ENCODE peak calls at places on chromosomes 3 and 15, in seven cellular contexts. L is mesenchymal stem cell, B is GM23248, O is iPS DF 6.9, C is dorsolateral prefrontal cortex, R is HCT116, I is heart right ventricle. P is an unnamed sample.
A peak's percentile ranks its signal among the peaks of the same experiment; 100 is the strongest.

GRCh38 chr3:8987673-8988655 is 24.7 kb upstream of the RAD18 start:
- DNase-seq in L (peak; percentile 61), B (peak; percentile 76), O (peak; percentile 70), C (peak; percentile 83), R (peak; percentile 32), I (peak; percentile 60), P (peak; percentile 54)

GRCh38 chr3:39754549-39754948 is 54.9 kb upstream of the MYRIP start:
- DNase-seq in L (no peak), B (no peak), O (no peak), C (no peak), R (no peak), I (no peak), P (no peak)

GRCh38 chr3:122003596-122003995 is 18.5 kb downstream of the ILDR1 start:
- DNase-seq in L (no peak), B (no peak), O (no peak), C (no peak), R (no peak), I (no peak), P (no peak)

GRCh38 chr15:57591822-57592367 is at the start of gene MYZAP:
- DNase-seq in L (peak; percentile 4), B (peak; percentile 68), O (no peak), C (no peak), R (no peak), I (peak; percentile 74), P (peak; percentile 28)

GRCh38 chr3:29426302-29427226 is 145.7 kb downstream of the RBMS3 start:
- DNase-seq in L (no peak), B (no peak), O (no peak), C (no peak), R (no peak), I (no peak), P (no peak)

GRCh38 chr3:27978440-27978839 is 256.3 kb upstream of the EOMES start:
- DNase-seq in L (no peak), B (peak; percentile 42), O (no peak), C (no peak), R (no peak), I (no peak), P (no peak)

GRCh38 chr3:142117052-142117451 is 32.3 kb downstream of the TFDP2 start:
- DNase-seq in L (no peak), B (no peak), O (no peak), C (no peak), R (peak; percentile 48), I (no peak), P (no peak)

GRCh38 chr3:143668924-143669790 is 179.1 kb downstream of the SLC9A9 start:
- DNase-seq in L (peak; percentile 20), B (no peak), O (no peak), C (peak; percentile 10), R (no peak), I (no peak), P (no peak)

GRCh38 chr3:11757441-11757875 is 89.2 kb downstream of the TAMM41 start:
- DNase-seq in L (peak; percentile 56), B (peak; percentile 54), O (no peak), C (no peak), R (no peak), I (no peak), P (no peak)

GRCh38 chr15:31365032-31365654 is 38.5 kb downstream of the KLF13 start:
- DNase-seq in L (no peak), B (no peak), O (no peak), C (no peak), R (no peak), I (no peak), P (no peak)

GRCh38 chr3:47440131-47440530 is 35.6 kb downstream of the SCAP start:
- DNase-seq in L (peak; percentile 38), B (peak; percentile 26), O (no peak), C (peak; percentile 60), R (no peak), I (no peak), P (no peak)

GRCh38 chr3:110732420-110732819 is 339.2 kb upstream of the NECTIN3 start:
- DNase-seq in L (no peak), B (no peak), O (no peak), C (no peak), R (no peak), I (no peak), P (no peak)

GRCh38 chr3:52388933-52389332 is 56.0 kb downstream of the SEMA3G start:
- DNase-seq in L (peak; percentile 13), B (no peak), O (no peak), C (no peak), R (no peak), I (no peak), P (no peak)

GRCh38 chr15:40103124-40103858 is 5.4 kb downstream of the BMF start:
- DNase-seq in L (peak; percentile 81), B (peak; percentile 88), O (no peak), C (peak; percentile 86), R (no peak), I (peak; percentile 83), P (no peak)
- H3K27ac ChIP-seq in L (peak overlapping the region; percentile 70), B (peak overlapping the region; percentile 70), O (no peak overlapping the region), C (no peak overlapping the region), R (peak overlapping the region; percentile 15), I (peak overlapping the region; percentile 66), P (no peak overlapping the region)

DNA sequence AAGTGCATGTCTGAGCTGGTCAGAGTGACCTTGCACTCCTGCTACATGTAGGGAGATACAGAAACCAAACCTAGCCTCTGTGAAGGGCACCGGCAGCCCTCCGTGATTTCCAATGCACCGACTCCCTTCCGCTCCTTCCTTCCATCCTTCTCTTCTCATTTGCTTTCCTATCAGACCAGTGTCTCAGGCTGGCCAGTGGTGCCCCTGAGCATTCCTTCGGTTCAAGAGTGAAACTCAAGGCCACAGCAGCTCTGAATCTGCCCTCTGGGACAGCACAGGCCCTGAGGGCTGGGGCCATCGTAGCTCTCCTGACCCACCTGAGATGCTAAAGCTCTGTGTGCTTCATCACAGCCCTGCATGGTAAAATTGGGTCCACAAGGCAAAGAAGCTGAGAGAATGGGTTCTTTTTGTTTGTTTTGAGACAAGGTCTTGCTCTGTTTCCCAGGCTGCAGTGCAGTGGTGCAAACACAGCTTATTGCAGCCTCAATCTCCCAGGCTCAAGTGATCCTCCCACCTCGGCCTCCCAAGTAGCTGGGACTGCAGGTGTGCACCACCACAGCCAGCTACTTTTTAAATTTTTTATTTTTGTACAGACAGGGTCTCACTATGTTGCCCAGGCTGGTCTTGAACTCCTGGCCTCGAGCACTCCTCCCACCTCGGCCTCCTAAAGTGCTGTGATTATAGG is 2.3 kb upstream of the BMF start:
- DNase-seq in L (no peak), B (no peak), O (no peak), C (no peak), R (no peak), I (no peak), P (no peak)
- H3K4me3 ChIP-seq in L (no peak overlapping the region), B (no peak overlapping the region), O (no peak overlapping the region), C (no peak overlapping the region), R (no peak overlapping the region), I (no peak overlapping the region), P (no peak overlapping the region)

DNA sequence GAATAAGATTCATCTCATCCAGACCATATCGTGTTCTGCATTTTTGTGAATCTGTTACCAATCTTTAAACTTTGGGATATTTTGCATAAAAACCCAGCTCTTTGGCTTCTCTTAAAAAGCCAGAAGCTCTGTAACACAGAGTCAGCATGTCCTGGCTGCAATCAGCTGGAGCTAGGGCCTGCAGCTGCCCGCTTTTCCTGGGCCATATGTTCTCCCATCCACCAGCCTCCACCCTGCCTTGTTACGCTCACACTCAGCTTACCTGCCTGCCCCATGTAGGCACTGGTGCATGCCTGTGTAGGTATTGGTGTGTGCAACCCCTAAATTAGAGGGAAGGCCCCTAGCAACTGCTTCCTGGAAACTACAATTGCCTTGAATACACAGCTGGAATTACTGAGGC is 48.2 kb downstream of the CRYGS start:
- DNase-seq in L (no peak), B (no peak), O (no peak), C (no peak), R (no peak), I (no peak), P (no peak)
- H3K27ac ChIP-seq in L (no peak overlapping the region), B (no peak overlapping the region), O (no peak overlapping the region), C (no peak overlapping the region), R (no peak overlapping the region), I (no peak overlapping the region), P (no peak overlapping the region)

GRCh38 chr15:64703632-64703959 is 71.8 kb downstream of the RBPMS2 start:
- DNase-seq in L (no peak), B (no peak), O (no peak), C (no peak), R (no peak), I (no peak), P (no peak)

GRCh38 chr15:64701482-64701881 is 73.9 kb downstream of the RBPMS2 start:
- DNase-seq in L (no peak), B (no peak), O (no peak), C (no peak), R (no peak), I (no peak), P (no peak)

GRCh38 chr15:64702816-64703631 is 72.4 kb downstream of the RBPMS2 start:
- DNase-seq in L (peak; percentile 91), B (peak; percentile 97), O (no peak), C (peak; percentile 98), R (peak; percentile 67), I (peak; percentile 99), P (peak; percentile 91)

GRCh38 chr15:64699767-64700388 is 75.5 kb downstream of the RBPMS2 start:
- DNase-seq in L (peak; percentile 79), B (peak; percentile 60), O (no peak), C (no peak), R (no peak), I (peak; percentile 59), P (no peak)

DNA sequence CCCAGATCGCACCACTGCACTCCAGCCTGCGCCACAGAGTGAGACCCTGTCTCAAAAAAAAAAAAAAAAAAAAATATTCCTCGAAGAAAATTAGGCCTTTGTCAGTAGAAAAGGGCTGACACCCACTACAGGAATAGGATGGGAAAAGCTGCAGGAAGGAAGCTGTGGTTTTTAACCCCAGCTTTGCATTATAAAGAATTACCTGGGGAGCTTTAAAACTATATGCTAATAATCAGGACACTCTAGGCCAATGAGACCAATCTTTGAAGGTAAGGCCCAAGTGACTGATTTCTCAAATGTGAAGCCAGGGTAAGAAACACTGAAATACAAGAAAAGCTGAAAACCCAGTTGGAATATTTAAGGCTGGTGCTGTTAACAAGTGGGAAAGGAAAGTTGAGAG is 74.3 kb downstream of the RBPMS2 start:
- DNase-seq in L (no peak), B (no peak), O (no peak), C (no peak), R (no peak), I (no peak), P (no peak)
- H3K4me3 ChIP-seq in L (peak overlapping the region; percentile 86), B (peak overlapping the region; percentile 85), O (peak overlapping the region; percentile 95), C (peak overlapping the region; percentile 95), R (no peak overlapping the region), I (peak overlapping the region; percentile 93), P (no peak overlapping the region)

DNA sequence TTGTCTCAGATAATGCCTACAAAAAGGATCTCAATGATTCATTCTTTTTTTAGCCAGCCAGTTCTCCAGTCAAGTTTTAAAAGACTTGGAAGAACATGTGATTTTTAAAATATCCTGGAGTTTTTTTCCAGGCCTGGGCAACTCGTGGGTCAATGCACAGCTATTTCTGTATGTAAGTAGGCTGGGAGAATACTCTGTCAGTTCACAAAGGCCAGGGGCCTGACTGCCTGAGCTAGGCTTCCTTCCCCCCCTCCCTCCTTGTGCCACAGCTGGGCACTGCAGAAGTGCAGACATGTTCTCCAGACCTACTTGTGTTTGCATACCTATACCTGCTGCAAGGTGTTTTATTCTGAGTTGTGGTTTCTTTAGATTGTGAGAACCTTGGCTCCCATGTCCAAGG is 43.7 kb downstream of the CTDSPL start:
- DNase-seq in L (no peak), B (peak; percentile 6), O (no peak), C (no peak), R (no peak), I (no peak), P (no peak)
- H3K27ac ChIP-seq in L (no peak overlapping the region), B (peak overlapping the region; percentile 63), O (no peak overlapping the region), C (peak overlapping the region; percentile 85), R (no peak overlapping the region), I (peak overlapping the region; percentile 74), P (no peak overlapping the region)